ENCODE peak calls at places on chromosomes 7 and 10, in six cellular contexts. O is heart right ventricle, Y is choroid plexus epithelial cell, M is transverse colon, A is AG04449, J is cardiac fibroblast. U is an unnamed sample.

GRCh38 chr7:30421647-30422196 is 56.9 kb downstream of the NOD1 start:
- DNase-seq in O (no peak), Y (no peak), J (no peak), M (no peak), A (no peak), U (no peak)

GRCh38 chr10:98257198-98257597 is 10.8 kb downstream of the LOXL4 start:
- DNase-seq in O (no peak), J (no peak), M (no peak), A (no peak), Y (no peak), U (no peak)

GRCh38 chr10:69845574-69846251 is 44.0 kb downstream of the COL13A1 start:
- DNase-seq in A (no peak), J (peak; percentile 48), Y (no peak), O (peak; percentile 49), M (peak; percentile 68), U (no peak)

GRCh38 chr10:34290412-34291082 is 524.5 kb downstream of the PARD3 start:
- DNase-seq in O (no peak), A (peak; percentile 41), J (peak; percentile 95), M (peak; percentile 28), Y (peak; percentile 88), U (peak; percentile 65)

GRCh38 chr10:31098091-31098490 is 66.4 kb upstream of the ZNF438 start:
- DNase-seq in J (peak; percentile 53), M (no peak), O (no peak), Y (peak; percentile 40), A (no peak), U (no peak)

GRCh38 chr7:74658171-74659004 is 870 bp downstream of the GTF2I start:
- DNase-seq in Y (peak; percentile 96), O (peak; percentile 90), J (peak; percentile 89), A (no peak), M (peak; percentile 94), U (peak; percentile 61)

GRCh38 chr7:22111661-22112060 is 166.0 kb upstream of the CDCA7L start:
- DNase-seq in A (no peak), M (no peak), Y (peak; percentile 14), J (no peak), O (no peak), U (no peak)

GRCh38 chr7:96720843-96721242 is 11.2 kb upstream of the SEM1 start:
- DNase-seq in O (no peak), M (no peak), Y (peak; percentile 68), J (peak; percentile 86), A (no peak), U (no peak)

DNA sequence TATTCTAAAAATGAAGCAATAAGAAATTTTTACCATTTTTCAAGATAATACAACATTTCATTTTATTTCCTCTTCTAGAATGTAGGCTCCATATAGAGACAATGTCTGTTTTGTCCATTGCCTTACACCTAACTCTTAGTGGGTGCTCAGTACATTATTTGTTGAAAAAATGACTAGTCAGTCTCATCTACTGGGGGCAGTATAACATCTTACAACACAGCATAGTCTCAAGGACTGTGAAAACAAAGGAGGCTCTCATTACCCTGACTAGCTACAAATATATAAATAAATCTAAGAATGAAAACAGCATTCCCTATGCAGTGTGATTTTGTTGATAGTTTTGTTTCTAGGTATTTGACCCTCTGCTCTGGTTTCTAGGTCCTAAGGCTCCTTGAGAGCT is 11.6 kb downstream of the CRPPA start:
- DNase-seq in O (no peak), M (no peak), J (no peak), Y (peak; percentile 38), A (no peak), U (no peak)
- TF ChIP-seq CTCF in O (no peak), M (no peak), J (no peak), Y (peak; percentile 24), A (no peak), U (no peak)

DNA sequence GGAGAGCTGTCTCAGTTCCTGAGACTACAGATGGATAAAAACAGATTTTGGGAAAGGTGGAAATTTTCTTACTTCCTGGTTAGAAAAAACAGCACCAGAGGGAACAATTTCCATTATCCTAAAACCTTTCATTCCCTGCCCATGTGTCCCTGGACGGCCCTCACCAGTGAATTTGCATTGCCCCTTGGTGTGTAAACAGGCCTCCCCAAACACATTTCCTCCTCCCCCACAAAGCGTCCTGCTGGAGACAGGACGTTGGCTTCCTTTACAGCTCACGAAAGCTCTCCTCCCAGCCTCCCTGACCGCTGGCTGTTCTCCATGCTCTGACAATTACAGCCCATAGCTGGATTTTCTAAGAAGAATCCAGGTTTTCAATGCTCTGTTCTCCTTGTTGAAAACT is 724.2 kb upstream of the CELF2 start:
- DNase-seq in A (no peak), J (no peak), O (peak; percentile 53), M (no peak), Y (peak; percentile 9), U (no peak)
- H3K4me3 ChIP-seq in A (no peak overlapping the region), J (no peak overlapping the region), O (no peak overlapping the region), M (no peak overlapping the region), Y (no peak overlapping the region), U (no peak overlapping the region)

GRCh38 chr10:11530806-11531205 is 80.6 kb downstream of the USP6NL start:
- DNase-seq in A (no peak), M (no peak), Y (no peak), O (no peak), J (no peak), U (no peak)

GRCh38 chr10:11532329-11532728 is 79.1 kb downstream of the USP6NL start:
- DNase-seq in J (peak; percentile 46), O (no peak), Y (peak; percentile 62), M (no peak), A (no peak), U (no peak)

GRCh38 chr10:11535376-11535959 is 76.0 kb downstream of the USP6NL start:
- DNase-seq in J (no peak), A (no peak), O (no peak), M (no peak), Y (no peak), U (no peak)

GRCh38 chr10:11536256-11536655 is 75.2 kb downstream of the USP6NL start:
- DNase-seq in M (no peak), J (no peak), O (no peak), Y (no peak), A (no peak), U (no peak)

GRCh38 chr10:11533328-11533781 is 78.1 kb downstream of the USP6NL start:
- DNase-seq in J (peak; percentile 31), Y (peak; percentile 53), M (no peak), A (no peak), O (no peak), U (no peak)
- TF ChIP-seq CTCF in J (peak; percentile 39), Y (peak; percentile 60), M (no peak), A (peak; percentile 12), O (peak; percentile 33), U (peak; percentile 52)

GRCh38 chr7:139645572-139646523 is 122.4 kb downstream of the CLEC2L start:
- DNase-seq in O (peak; percentile 89), Y (peak; percentile 93), A (no peak), J (peak; percentile 92), M (peak; percentile 88), U (peak; percentile 36)
- H3K4me3 ChIP-seq in O (no peak overlapping the region), Y (no peak overlapping the region), A (no peak overlapping the region), J (no peak overlapping the region), M (no peak overlapping the region), U (no peak overlapping the region)